ENCODE peak calls at places on chromosome 18, in six cellular contexts. W is IMR-90, N is posterior cingulate gyrus, C is heart right ventricle, G is BE2C, K is body of pancreas. E is an unnamed sample.

GRCh38 chr18:32298289-32298688 is 108.5 kb downstream of the MEP1B start:
- DNase-seq in W (no peak), N (no peak), C (no peak), G (no peak), K (no peak), E (no peak)

GRCh38 chr18:78627546-78628315 is 351.9 kb upstream of the SALL3 start:
- DNase-seq in W (no peak), N (no peak), C (no peak), G (no peak), K (no peak), E (peak)

GRCh38 chr18:3156325-3156640 is 63.5 kb downstream of the MYOM1 start:
- DNase-seq in W (no peak), N (no peak), C (no peak), G (no peak), K (no peak), E (no peak)

GRCh38 chr18:9126337-9126736 is 10.2 kb upstream of the ANKRD12 start:
- DNase-seq in W (no peak), N (no peak), C (no peak), G (no peak), K (no peak), E (no peak)

GRCh38 chr18:47883771-47884413 is 46.6 kb downstream of the SMAD2 start:
- DNase-seq in W (peak), N (no peak), C (peak), G (no peak), K (peak), E (peak)

GRCh38 chr18:74249181-74249968 is 42.4 kb downstream of the CYB5A start:
- DNase-seq in W (peak), N (no peak), C (no peak), G (no peak), K (no peak), E (no peak)

GRCh38 chr18:57743008-57743407 is 60.1 kb downstream of the ATP8B1 start:
- DNase-seq in W (peak), N (no peak), C (no peak), G (no peak), K (no peak), E (peak)

GRCh38 chr18:11607897-11608296 is 1.5 kb upstream of the SLC35G4 start:
- DNase-seq in W (no peak), N (no peak), C (no peak), G (no peak), K (no peak), E (peak)

GRCh38 chr18:39487932-39488331 is 1922.3 kb upstream of the CELF4 start:
- DNase-seq in W (no peak), N (no peak), C (no peak), G (no peak), K (peak), E (peak)

GRCh38 chr18:58297198-58297597 is 253.2 kb downstream of the NEDD4L start:
- DNase-seq in W (peak), N (no peak), C (no peak), G (no peak), K (no peak), E (no peak)

GRCh38 chr18:44789704-44790103 is 109.0 kb downstream of the SETBP1 start:
- DNase-seq in W (no peak), N (no peak), C (peak), G (peak), K (no peak), E (peak)

GRCh38 chr18:456361-456821 is 44.1 kb downstream of the COLEC12 start:
- DNase-seq in W (peak), N (no peak), C (peak), G (peak), K (peak), E (no peak)

GRCh38 chr18:55395811-55396210 is 192.2 kb downstream of the TCF4 start:
- DNase-seq in W (no peak), N (no peak), C (no peak), G (no peak), K (no peak), E (no peak)

GRCh38 chr18:11963991-11964484 is 17.3 kb upstream of the IMPA2 start:
- DNase-seq in W (peak), N (no peak), C (no peak), G (no peak), K (no peak), E (peak)

GRCh38 chr18:984004-984403 is 79.3 kb downstream of the ADCYAP1 start:
- DNase-seq in W (no peak), N (no peak), C (no peak), G (no peak), K (no peak), E (peak)

GRCh38 chr18:14781671-14782070 is 33.7 kb downstream of the ANKRD30B start:
- DNase-seq in W (no peak), N (no peak), C (no peak), G (no peak), K (no peak), E (no peak)

GRCh38 chr18:21934766-21935015 is 194.1 kb downstream of the MIB1 start:
- DNase-seq in W (no peak), N (no peak), C (no peak), G (no peak), K (no peak), E (no peak)

GRCh38 chr18:61606759-61607158 is 273.5 kb downstream of the CDH20 start:
- DNase-seq in W (peak), N (no peak), C (peak), G (no peak), K (peak), E (peak)

GRCh38 chr18:37124511-37124910 is 295.6 kb downstream of the KIAA1328 start:
- DNase-seq in W (no peak), N (no peak), C (no peak), G (no peak), K (no peak), E (peak)

GRCh38 chr18:55319517-55319905 is 268.5 kb downstream of the TCF4 start:
- DNase-seq in W (peak), N (no peak), C (no peak), G (no peak), K (no peak), E (no peak)

GRCh38 chr18:4878480-4878879 is 318.6 kb downstream of the AKAIN1 start:
- DNase-seq in W (no peak), N (no peak), C (no peak), G (no peak), K (no peak), E (no peak)

GRCh38 chr18:79517322-79517721 is 121.6 kb downstream of the NFATC1 start:
- DNase-seq in W (no peak), N (no peak), C (no peak), G (no peak), K (no peak), E (no peak)

GRCh38 chr18:46260016-46260878 is 156.1 kb downstream of the HAUS1 start:
- DNase-seq in W (peak), N (no peak), C (no peak), G (no peak), K (no peak), E (peak)

GRCh38 chr18:23844991-23845680 is 155.9 kb downstream of the LAMA3 start:
- DNase-seq in W (no peak), N (no peak), C (no peak), G (no peak), K (no peak), E (peak)

GRCh38 chr18:12236934-12237832 is 17.0 kb upstream of the CIDEA start:
- DNase-seq in W (peak), N (no peak), C (peak), G (peak), K (peak), E (peak)

GRCh38 chr18:26082475-26082874 is 7.9 kb downstream of the SS18 start:
- DNase-seq in W (peak), N (no peak), C (no peak), G (no peak), K (no peak), E (peak)

E was measured in astrocyte of the hippocampus.